ENCODE peak calls at places on chromosomes 1 and 21, in ten cellular contexts. R is A549, Q is D721Med, K is lung, G is MCF 10A, T is AG09309, L is astrocyte of the spinal cord, I is GM06990, E is thoracic aorta, X is osteoblast. D is an unnamed sample.

GRCh38 chr1:111743679-111744101 is 4.5 kb upstream of the INKA2 start:
- DNase-seq in R (no peak), Q (no peak), K (no peak), G (no peak), T (no peak), L (no peak), I (no peak), E (no peak), X (peak), D (no peak)

GRCh38 chr1:200211157-200211556 is 183.6 kb downstream of the NR5A2 start:
- DNase-seq in R (no peak), Q (no peak), K (no peak), G (peak), T (no peak), L (peak), I (no peak), E (no peak), X (peak), D (no peak)

GRCh38 chr1:33784876-33785275 is 79.0 kb upstream of the HMGB4 start:
- DNase-seq in R (no peak), Q (no peak), K (no peak), G (no peak), T (no peak), L (no peak), I (no peak), E (no peak), X (no peak), D (no peak)

GRCh38 chr1:87250336-87250735 is 78.3 kb upstream of the LMO4 start:
- DNase-seq in R (no peak), Q (no peak), K (no peak), G (no peak), T (no peak), L (no peak), I (no peak), E (no peak), X (no peak), D (no peak)

GRCh38 chr1:232037774-232038388 is 411.3 kb downstream of the DISC1 start:
- DNase-seq in R (no peak), Q (no peak), K (no peak), G (no peak), T (no peak), L (no peak), I (no peak), E (no peak), X (no peak), D (no peak)

GRCh38 chr21:16309250-16309971 is 579.6 kb downstream of the USP25 start:
- DNase-seq in R (no peak), Q (no peak), K (no peak), G (no peak), T (no peak), L (peak), I (no peak), E (no peak), X (no peak), D (no peak)

GRCh38 chr21:44392185-44392584 is 38.8 kb downstream of the TRPM2 start:
- DNase-seq in R (no peak), Q (no peak), K (no peak), G (no peak), T (no peak), L (no peak), I (no peak), E (no peak), X (no peak), D (no peak)

GRCh38 chr1:185880779-185881333 is 146.7 kb downstream of the HMCN1 start:
- DNase-seq in R (no peak), Q (no peak), K (no peak), G (no peak), T (no peak), L (no peak), I (no peak), E (peak), X (no peak), D (no peak)

GRCh38 chr1:41775961-41776585 is 142.6 kb downstream of the HIVEP3 start:
- DNase-seq in R (no peak), Q (no peak), K (no peak), G (no peak), T (no peak), L (no peak), I (no peak), E (no peak), X (no peak), D (no peak)

GRCh38 chr1:22836846-22837245 is 126.2 kb downstream of the EPHB2 start:
- DNase-seq in R (no peak), Q (no peak), K (no peak), G (no peak), T (no peak), L (no peak), I (no peak), E (no peak), X (peak), D (no peak)

GRCh38 chr1:162690672-162691434 is 58.6 kb downstream of the DDR2 start:
- DNase-seq in R (no peak), Q (no peak), K (no peak), G (peak), T (peak), L (peak), I (no peak), E (peak), X (peak), D (no peak)

GRCh38 chr1:154157520-154158306 is 2.8 kb upstream of the NUP210L start:
- DNase-seq in R (no peak), Q (no peak), K (peak), G (no peak), T (no peak), L (no peak), I (peak), E (no peak), X (peak), D (peak)

GRCh38 chr1:158951956-158952355 is 20.6 kb downstream of the PYHIN1 start:
- DNase-seq in R (no peak), Q (no peak), K (no peak), G (no peak), T (no peak), L (no peak), I (peak), E (no peak), X (no peak), D (no peak)

GRCh38 chr1:53367503-53368313 is 39.8 kb upstream of the LRP8 start:
- DNase-seq in R (no peak), Q (no peak), K (no peak), G (no peak), T (no peak), L (no peak), I (peak), E (no peak), X (no peak), D (no peak)

GRCh38 chr21:45153358-45154318 is 79.3 kb downstream of the ADARB1 start:
- DNase-seq in R (no peak), Q (no peak), K (no peak), G (no peak), T (no peak), L (peak), I (no peak), E (no peak), X (peak), D (no peak)

GRCh38 chr21:46667191-46667734 is 31.8 kb downstream of the PRMT2 start:
- DNase-seq in R (no peak), Q (peak), K (no peak), G (peak), T (no peak), L (peak), I (no peak), E (no peak), X (peak), D (peak)

GRCh38 chr1:227729144-227729880 is 5.8 kb downstream of the JMJD4 start:
- DNase-seq in R (no peak), Q (no peak), K (no peak), G (peak), T (no peak), L (no peak), I (no peak), E (no peak), X (peak), D (peak)

GRCh38 chr21:17371470-17371869 is 141.4 kb upstream of the CXADR start:
- DNase-seq in R (no peak), Q (no peak), K (no peak), G (peak), T (no peak), L (peak), I (no peak), E (no peak), X (peak), D (no peak)

GRCh38 chr1:53508991-53509663 is 49.9 kb downstream of the DMRTB1 start:
- DNase-seq in R (no peak), Q (no peak), K (no peak), G (peak), T (no peak), L (no peak), I (no peak), E (no peak), X (peak), D (no peak)

GRCh38 chr1:112337028-112337531 is 58.9 kb upstream of the CTTNBP2NL start:
- DNase-seq in R (peak), Q (no peak), K (peak), G (peak), T (no peak), L (no peak), I (no peak), E (no peak), X (no peak), D (peak)

GRCh38 chr21:45265721-45266517 is 21.8 kb downstream of the POFUT2 start:
- DNase-seq in R (no peak), Q (no peak), K (no peak), G (no peak), T (no peak), L (no peak), I (no peak), E (no peak), X (peak), D (no peak)

GRCh38 chr1:209030454-209031167 is 552.9 kb upstream of the CAMK1G start:
- DNase-seq in R (no peak), Q (no peak), K (peak), G (no peak), T (no peak), L (no peak), I (no peak), E (no peak), X (no peak), D (no peak)

GRCh38 chr1:179742717-179743678 is at the start of gene FAM163A:
- DNase-seq in R (peak), Q (peak), K (no peak), G (no peak), T (no peak), L (no peak), I (no peak), E (no peak), X (no peak), D (peak)

GRCh38 chr1:175221548-175222175 is 29.1 kb upstream of the KIAA0040 start:
- DNase-seq in R (no peak), Q (no peak), K (no peak), G (peak), T (no peak), L (no peak), I (no peak), E (no peak), X (no peak), D (peak)

DNA sequence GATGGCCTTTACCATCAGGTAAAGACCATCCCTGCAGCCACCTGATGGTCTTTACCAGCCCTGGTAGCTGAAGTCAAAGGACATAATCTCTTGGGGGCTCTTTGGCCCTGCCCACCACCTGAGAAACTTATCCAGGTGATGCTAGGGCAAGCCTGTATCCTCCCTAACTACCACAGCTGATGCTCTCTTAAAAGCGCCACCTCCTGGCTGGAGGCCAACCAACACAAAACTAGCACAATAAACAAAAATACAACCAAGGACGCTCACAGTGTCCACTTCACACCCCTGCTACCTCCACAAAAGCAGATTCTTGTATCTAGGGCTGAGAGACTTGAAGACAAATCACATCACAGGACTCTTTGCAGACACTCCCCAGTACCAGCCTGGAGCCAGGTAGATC is 357.1 kb upstream of the POU3F1 start:
- DNase-seq in R (no peak), Q (no peak), K (no peak), G (no peak), T (no peak), L (no peak), I (no peak), E (no peak), X (no peak), D (peak)
- TF ChIP-seq CTCF in R (no peak), Q (no peak), K (no peak), G (no peak), T (no peak), L (no peak), I (no peak), E (no peak), X (no peak), D (no peak)

GRCh38 chr1:156157506-156157905 is 4.1 kb downstream of the SEMA4A start:
- DNase-seq in R (no peak), Q (no peak), K (no peak), G (no peak), T (no peak), L (no peak), I (no peak), E (no peak), X (no peak), D (no peak)

GRCh38 chr1:156160744-156161181 is 7.4 kb downstream of the SEMA4A start:
- DNase-seq in R (no peak), Q (peak), K (peak), G (no peak), T (no peak), L (peak), I (no peak), E (peak), X (peak), D (no peak)

GRCh38 chr1:156162430-156163037 is 9.1 kb downstream of the SEMA4A start:
- DNase-seq in R (no peak), Q (no peak), K (peak), G (no peak), T (no peak), L (no peak), I (no peak), E (no peak), X (peak), D (no peak)

GRCh38 chr1:156157974-156158373 is 4.6 kb downstream of the SEMA4A start:
- DNase-seq in R (no peak), Q (no peak), K (no peak), G (no peak), T (no peak), L (no peak), I (no peak), E (no peak), X (no peak), D (no peak)

GRCh38 chr1:156160000-156160743 is 6.8 kb downstream of the SEMA4A start:
- DNase-seq in R (no peak), Q (no peak), K (no peak), G (no peak), T (no peak), L (no peak), I (no peak), E (no peak), X (no peak), D (no peak)
- TF ChIP-seq CTCF in R (no peak), Q (no peak), K (no peak), G (no peak), T (no peak), L (no peak), I (no peak), E (no peak), X (no peak), D (no peak)

GRCh38 chr1:54547601-54548388 is at the start of gene ACOT11:
- DNase-seq in R (peak), Q (no peak), K (peak), G (peak), T (no peak), L (peak), I (no peak), E (peak), X (peak), D (peak)
- TF ChIP-seq CTCF in R (peak), Q (peak), K (no peak), G (no peak), T (peak), L (peak), I (no peak), E (peak), X (peak), D (no peak)

GRCh38 chr1:182700351-182700709 is 15.9 kb upstream of the RGS8 start:
- DNase-seq in R (no peak), Q (no peak), K (no peak), G (no peak), T (no peak), L (no peak), I (no peak), E (no peak), X (no peak), D (no peak)
- TF ChIP-seq CTCF in R (no peak), Q (no peak), K (no peak), G (no peak), T (peak), L (no peak), I (no peak), E (no peak), X (no peak), D (no peak)

GRCh38 chr21:33132054-33132453 is 62.1 kb downstream of the OLIG1 start:
- DNase-seq in R (no peak), Q (no peak), K (no peak), G (peak), T (no peak), L (no peak), I (no peak), E (no peak), X (no peak), D (no peak)
- TF ChIP-seq CTCF in R (peak), Q (no peak), K (no peak), G (peak), T (no peak), L (no peak), I (peak), E (no peak), X (no peak), D (no peak)

GRCh38 chr1:58316141-58316540 is 230.4 kb downstream of the OMA1 start:
- DNase-seq in R (no peak), Q (no peak), K (no peak), G (no peak), T (no peak), L (no peak), I (no peak), E (no peak), X (no peak), D (no peak)
- TF ChIP-seq CTCF in R (no peak), Q (no peak), K (no peak), G (no peak), T (no peak), L (no peak), I (no peak), E (no peak), X (no peak), D (no peak)

GRCh38 chr1:48873944-48874343 is 97.3 kb upstream of the BEND5 start:
- DNase-seq in R (no peak), Q (no peak), K (no peak), G (no peak), T (no peak), L (no peak), I (no peak), E (no peak), X (no peak), D (no peak)

GRCh38 chr1:48875736-48876135 is 99.0 kb upstream of the BEND5 start:
- DNase-seq in R (no peak), Q (no peak), K (no peak), G (no peak), T (no peak), L (no peak), I (no peak), E (no peak), X (no peak), D (no peak)

GRCh38 chr1:48864913-48865312 is 88.2 kb upstream of the BEND5 start:
- DNase-seq in R (no peak), Q (no peak), K (no peak), G (no peak), T (no peak), L (no peak), I (no peak), E (no peak), X (no peak), D (no peak)

GRCh38 chr1:48869116-48869893 is 92.6 kb upstream of the BEND5 start:
- DNase-seq in R (no peak), Q (no peak), K (no peak), G (peak), T (peak), L (no peak), I (no peak), E (no peak), X (no peak), D (no peak)

DNA sequence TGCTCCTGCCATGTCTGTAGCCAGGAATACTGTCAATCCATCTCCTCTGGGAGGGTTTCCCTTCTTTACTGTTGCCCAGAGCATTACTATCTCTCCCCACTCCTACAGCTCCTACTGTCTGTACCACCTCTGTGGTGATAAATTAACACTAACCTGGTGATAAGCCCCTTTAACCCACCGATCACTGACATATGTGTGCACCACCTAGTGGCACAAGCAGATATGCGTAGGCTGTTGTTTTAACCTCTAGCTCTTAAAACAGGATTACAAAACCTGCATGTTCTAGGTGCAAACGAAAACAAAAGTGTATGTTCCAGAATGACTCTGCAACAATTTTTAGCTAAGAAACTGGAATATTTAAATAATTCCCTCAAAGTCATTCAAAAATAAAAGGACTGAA is 93.9 kb upstream of the BEND5 start:
- DNase-seq in R (no peak), Q (no peak), K (no peak), G (peak), T (no peak), L (no peak), I (no peak), E (no peak), X (no peak), D (peak)
- TF ChIP-seq CTCF in R (peak), Q (peak), K (no peak), G (peak), T (peak), L (peak), I (peak), E (peak), X (peak), D (peak)